ENCODE peak calls at places on chromosome 14, in four cellular contexts. Y is endothelial cell, N is Daoy, D is EL. K is an unnamed sample.

GRCh38 chr14:104660597-104660996 is 28.8 kb upstream of the INF2 start:
- DNase-seq in N (no peak), D (no peak), Y (no peak), K (no peak)

GRCh38 chr14:90444077-90444696 is 47.4 kb downstream of the CALM1 start:
- DNase-seq in N (no peak), Y (no peak), D (no peak), K (no peak)

GRCh38 chr14:102579696-102580551 is 12.5 kb upstream of the RCOR1 start:
- DNase-seq in Y (no peak), D (peak; percentile 91), N (peak; percentile 81), K (peak; percentile 21)

GRCh38 chr14:99678198-99678597 is 5.9 kb upstream of the CYP46A1 start:
- DNase-seq in D (no peak), N (no peak), Y (no peak), K (no peak)

GRCh38 chr14:39033371-39033770 is 69.7 kb downstream of the SEC23A start:
- DNase-seq in N (no peak), D (no peak), Y (no peak), K (no peak)

GRCh38 chr14:89040080-89040437 is 215.6 kb downstream of the TTC8 start:
- DNase-seq in D (peak; percentile 8), Y (no peak), N (no peak), K (no peak)

GRCh38 chr14:104817930-104818713 is 17.2 kb downstream of the ZBTB42 start:
- DNase-seq in D (no peak), N (no peak), Y (no peak), K (no peak)

GRCh38 chr14:29937116-29937515 is 9.5 kb upstream of the PRKD1 start:
- DNase-seq in N (peak; percentile 17), Y (no peak), D (peak; percentile 24), K (no peak)

GRCh38 chr14:53004976-53005375 is 54.1 kb upstream of the FERMT2 start:
- DNase-seq in N (no peak), D (no peak), Y (no peak), K (no peak)

GRCh38 chr14:106044949-106045596 is 518.7 kb downstream of the TMEM121 start:
- DNase-seq in D (peak; percentile 2), Y (no peak), N (peak; percentile 54), K (peak; percentile 76)

GRCh38 chr14:48857366-48857765 is 728.8 kb downstream of the RPS29 start:
- DNase-seq in D (no peak), N (no peak), Y (no peak), K (no peak)

GRCh38 chr14:38065101-38065762 is 142.5 kb upstream of the SSTR1 start:
- DNase-seq in D (no peak), Y (no peak), N (no peak), K (no peak)

GRCh38 chr14:53847057-53847456 is 109.6 kb downstream of the BMP4 start:
- DNase-seq in Y (no peak), D (no peak), N (no peak), K (no peak)

GRCh38 chr14:50562841-50563240 is 2.9 kb downstream of the ATL1 start:
- DNase-seq in D (no peak), Y (no peak), N (no peak), K (no peak)

GRCh38 chr14:39621223-39621622 is 189.0 kb upstream of the FBXO33 start:
- DNase-seq in D (no peak), N (no peak), Y (no peak), K (no peak)

GRCh38 chr14:38143651-38144505 is 63.8 kb upstream of the SSTR1 start:
- DNase-seq in N (no peak), Y (no peak), D (peak; percentile 93), K (no peak)

GRCh38 chr14:36971263-36971855 is 201.0 kb downstream of the SLC25A21 start:
- DNase-seq in N (peak; percentile 42), Y (no peak), D (no peak), K (no peak)

GRCh38 chr14:65103150-65103760 is 938 bp upstream of the MAX start:
- DNase-seq in N (peak; percentile 50), Y (no peak), D (peak; percentile 32), K (peak; percentile 33)

GRCh38 chr14:105499256-105500035 is 8.4 kb downstream of the TEDC1 start:
- DNase-seq in Y (no peak), N (peak; percentile 9), D (no peak), K (no peak)

K was measured in HL-60.